ENCODE peak calls at places on chromosomes 2 and 18, in ten cellular contexts. R, B, L, O, A, F, V, D, Z and U are unnamed samples.

GRCh38 chr2:157876771-157877108 is 610 bp upstream of the ACVR1 start:
- DNase-seq in R (peak), B (no peak), L (no peak), O (no peak), A (no peak), F (no peak), V (no peak), D (no peak), Z (no peak), U (no peak)

GRCh38 chr2:237901932-237902846 is 42.8 kb downstream of the RAMP1 start:
- DNase-seq in R (no peak), B (no peak), L (peak), O (no peak), A (no peak), F (no peak), V (no peak), D (no peak), Z (no peak), U (no peak)

GRCh38 chr2:100692906-100693305 is 127.0 kb upstream of the NPAS2 start:
- DNase-seq in R (no peak), B (no peak), L (no peak), O (no peak), A (no peak), F (no peak), V (no peak), D (no peak), Z (no peak), U (no peak)

GRCh38 chr2:163266772-163267171 is 428.2 kb upstream of the KCNH7 start:
- DNase-seq in R (peak), B (no peak), L (no peak), O (no peak), A (no peak), F (no peak), V (no peak), D (no peak), Z (no peak), U (no peak)

GRCh38 chr2:7118606-7119503 is 201.6 kb downstream of the RNF144A start:
- DNase-seq in R (peak), B (peak), L (no peak), O (no peak), A (no peak), F (no peak), V (no peak), D (no peak), Z (no peak), U (no peak)

GRCh38 chr2:216735086-216735485 is 39.7 kb upstream of the IGFBP5 start:
- DNase-seq in R (peak), B (no peak), L (no peak), O (no peak), A (no peak), F (no peak), V (no peak), D (no peak), Z (no peak), U (no peak)

GRCh38 chr2:15561574-15562344 is 625 bp upstream of the NBAS start:
- DNase-seq in R (peak), B (peak), L (no peak), O (no peak), A (no peak), F (no peak), V (no peak), D (no peak), Z (no peak), U (no peak)

GRCh38 chr2:74617123-74617522 is 31.0 kb downstream of the M1AP start:
- DNase-seq in R (no peak), B (no peak), L (no peak), O (no peak), A (no peak), F (no peak), V (no peak), D (no peak), Z (no peak), U (no peak)

GRCh38 chr18:48293954-48294893 is 115.0 kb downstream of the ZBTB7C start:
- DNase-seq in R (no peak), B (peak), L (peak), O (peak), A (no peak), F (no peak), V (peak), D (peak), Z (no peak), U (peak)

GRCh38 chr2:218465987-218466633 is 47.2 kb downstream of the VIL1 start:
- DNase-seq in R (peak), B (no peak), L (no peak), O (no peak), A (no peak), F (no peak), V (no peak), D (no peak), Z (no peak), U (no peak)

GRCh38 chr2:38245114-38245641 is 131.9 kb downstream of the ATL2 start:
- DNase-seq in R (peak), B (no peak), L (no peak), O (no peak), A (no peak), F (no peak), V (no peak), D (peak), Z (no peak), U (no peak)

GRCh38 chr2:54859997-54860701 is 136.7 kb downstream of the EML6 start:
- DNase-seq in R (peak), B (no peak), L (no peak), O (no peak), A (no peak), F (no peak), V (no peak), D (no peak), Z (no peak), U (no peak)
- TF ChIP-seq CTCF in R (no peak), B (no peak), L (no peak), O (no peak), A (no peak), F (no peak), V (no peak), D (no peak), Z (no peak), U (no peak)

GRCh38 chr18:12839526-12840196 is 44.4 kb downstream of the PTPN2 start:
- DNase-seq in R (no peak), B (no peak), L (no peak), O (no peak), A (no peak), F (no peak), V (no peak), D (no peak), Z (no peak), U (no peak)

GRCh38 chr18:12837747-12838146 is 46.3 kb downstream of the PTPN2 start:
- DNase-seq in R (peak), B (no peak), L (no peak), O (no peak), A (no peak), F (no peak), V (no peak), D (no peak), Z (no peak), U (no peak)

GRCh38 chr18:12836551-12836950 is 47.5 kb downstream of the PTPN2 start:
- DNase-seq in R (no peak), B (no peak), L (no peak), O (no peak), A (no peak), F (no peak), V (no peak), D (no peak), Z (no peak), U (no peak)

GRCh38 chr18:12839057-12839525 is 44.9 kb downstream of the PTPN2 start:
- DNase-seq in R (no peak), B (no peak), L (no peak), O (no peak), A (no peak), F (no peak), V (no peak), D (no peak), Z (no peak), U (no peak)

DNA sequence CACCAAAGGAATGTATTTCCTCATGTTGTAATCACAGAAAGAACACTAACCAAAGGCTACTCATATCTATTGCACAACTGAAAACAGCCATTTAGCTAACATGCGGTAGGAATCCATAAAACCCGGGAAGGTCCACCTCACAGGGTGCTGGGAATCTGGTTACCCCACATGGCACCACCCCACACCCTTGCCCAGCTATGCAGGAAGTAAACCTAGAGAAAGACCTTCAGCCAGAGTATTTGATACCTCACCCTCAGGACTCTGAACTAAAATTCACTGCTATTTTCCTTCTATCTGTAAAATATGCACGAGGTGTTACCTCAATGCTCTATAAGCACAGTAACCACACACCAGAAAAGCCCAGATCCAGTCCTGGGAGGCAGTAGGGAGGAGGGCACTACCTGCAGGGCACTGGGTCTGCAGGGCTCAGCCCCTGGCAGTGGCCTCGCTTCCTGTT is 45.8 kb downstream of the PTPN2 start:
- DNase-seq in R (peak), B (peak), L (no peak), O (no peak), A (peak), F (no peak), V (no peak), D (peak), Z (peak), U (no peak)
- H3K4me3 ChIP-seq in R (no peak), B (no peak), L (no peak), O (no peak), A (no peak), F (no peak), V (no peak), D (peak), Z (no peak), U (no peak)

DNA sequence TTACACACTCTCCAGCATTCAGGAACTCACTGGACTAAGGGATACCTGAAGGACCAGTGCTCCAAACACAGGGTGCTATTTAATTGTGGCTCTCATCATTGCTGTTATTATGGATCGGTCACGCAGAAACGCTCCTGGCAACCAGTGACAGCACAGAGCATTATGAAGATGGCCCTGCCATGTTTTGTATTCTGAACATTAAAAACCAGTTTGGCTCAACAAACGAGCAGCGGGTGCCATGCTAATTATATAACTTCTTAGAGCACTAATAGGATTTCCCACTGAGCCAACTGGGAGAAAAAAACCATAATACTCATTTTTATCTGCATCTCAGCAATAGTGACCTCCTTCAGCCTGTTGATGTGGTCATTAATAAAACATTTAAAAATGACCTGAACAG is 212.8 kb downstream of the STK39 start:
- DNase-seq in R (no peak), B (no peak), L (no peak), O (no peak), A (no peak), F (no peak), V (no peak), D (no peak), Z (no peak), U (no peak)
- TF ChIP-seq POLR2A in R (no peak), B (no peak), L (no peak), O (no peak), A (no peak), F (no peak), V (no peak), D (no peak), Z (no peak), U (no peak)

DNA sequence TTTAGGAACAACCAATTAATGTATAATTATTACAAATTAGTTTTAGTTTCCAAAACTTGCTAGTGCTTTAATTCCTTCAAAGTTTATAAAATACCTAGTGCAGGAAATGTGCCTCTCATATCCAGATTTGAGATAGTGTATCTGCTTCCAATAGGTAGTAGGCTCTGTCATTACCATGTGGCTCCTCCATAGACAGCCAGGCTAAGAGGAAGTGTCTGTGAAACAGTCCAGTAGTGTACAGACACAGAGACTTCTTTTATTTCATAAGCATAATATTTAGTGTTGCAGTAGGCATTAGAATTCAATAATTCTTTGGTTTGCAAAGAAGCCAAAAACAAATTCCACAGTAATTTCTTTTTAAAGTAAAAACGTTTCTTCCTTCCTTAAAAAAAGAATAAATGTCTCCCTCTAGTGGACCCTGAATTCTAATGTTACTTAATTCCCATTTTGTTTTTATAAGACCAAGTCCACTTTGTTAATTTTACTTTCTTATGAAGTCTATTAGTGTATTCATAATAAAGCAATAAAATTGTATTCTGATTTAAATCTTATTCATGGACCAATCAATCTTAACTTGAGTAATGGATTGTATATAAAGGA is 101.2 kb downstream of the NEB start:
- DNase-seq in R (peak), B (no peak), L (no peak), O (no peak), A (no peak), F (peak), V (no peak), D (no peak), Z (no peak), U (no peak)
- TF ChIP-seq CTCF in R (peak), B (no peak), L (no peak), O (peak), A (peak), F (peak), V (no peak), D (no peak), Z (no peak), U (no peak)

DNA sequence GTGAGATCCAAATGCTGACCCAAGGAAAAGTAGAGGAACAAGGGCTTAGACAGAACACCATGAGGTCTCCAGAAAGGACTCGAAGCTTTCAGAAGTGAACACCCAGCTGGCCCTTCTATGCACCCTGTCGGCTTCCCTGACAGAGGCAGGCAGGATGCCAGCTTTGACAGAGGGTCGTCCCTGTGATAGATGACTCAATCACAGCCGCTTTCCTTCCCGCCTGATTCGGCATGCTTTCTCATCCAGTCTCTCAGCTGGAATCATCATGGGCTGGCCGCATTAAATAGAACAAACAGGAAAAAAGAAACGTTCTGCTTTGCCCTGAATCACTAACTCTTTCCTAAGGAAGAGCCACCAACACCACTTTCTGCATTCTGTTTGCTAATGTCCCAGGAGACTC is 140.3 kb upstream of the RAB12 start:
- DNase-seq in R (peak), B (no peak), L (no peak), O (no peak), A (peak), F (no peak), V (no peak), D (no peak), Z (no peak), U (peak)
- H3K4me3 ChIP-seq in R (no peak), B (no peak), L (no peak), O (no peak), A (no peak), F (no peak), V (no peak), D (no peak), Z (no peak), U (no peak)